ENCODE peak calls at places on chromosome 9, in seven cellular contexts. L, O, T, R, A, P and F are unnamed samples.

GRCh38 chr9:85408494-85408893 is 333.3 kb downstream of the AGTPBP1 start:
- DNase-seq in P (no peak), L (no peak), A (peak; percentile 48), R (no peak), T (no peak), O (no peak), F (no peak)

GRCh38 chr9:95018099-95018927 is 291.8 kb downstream of the AOPEP start:
- DNase-seq in A (peak; percentile 89), P (peak; percentile 24), T (peak; percentile 92), L (peak; percentile 65), R (peak; percentile 98), O (no peak), F (no peak)

GRCh38 chr9:4497395-4497794 is 7.1 kb downstream of the SLC1A1 start:
- DNase-seq in L (no peak), R (no peak), O (no peak), A (no peak), P (no peak), T (no peak), F (no peak)

GRCh38 chr9:91954841-91955471 is 4.9 kb upstream of the ROR2 start:
- DNase-seq in A (peak; percentile 53), O (peak; percentile 58), P (peak; percentile 48), T (peak; percentile 79), L (peak; percentile 63), R (peak; percentile 70), F (peak; percentile 39)

GRCh38 chr9:131217321-131218031 is 58.8 kb downstream of the FAM78A start:
- DNase-seq in L (no peak), P (no peak), O (no peak), R (no peak), A (no peak), T (no peak), F (no peak)

GRCh38 chr9:10612649-10613398 is at the start of gene PTPRD:
- DNase-seq in A (peak; percentile 77), O (peak; percentile 86), T (peak; percentile 19), R (peak; percentile 27), L (peak; percentile 40), P (peak; percentile 73), F (peak; percentile 59)

GRCh38 chr9:14868772-14869583 is 41.2 kb downstream of the FREM1 start:
- DNase-seq in P (no peak), O (no peak), T (no peak), A (no peak), R (no peak), L (no peak), F (no peak)

GRCh38 chr9:112839331-112839730 is 51.3 kb downstream of the SLC46A2 start:
- DNase-seq in R (no peak), P (no peak), L (no peak), O (no peak), T (no peak), A (no peak), F (no peak)

GRCh38 chr9:3879731-3880493 is 354.1 kb upstream of the RFX3 start:
- DNase-seq in P (no peak), A (peak; percentile 60), R (no peak), T (no peak), L (no peak), O (no peak), F (no peak)

GRCh38 chr9:137670391-137671195 is 51.8 kb downstream of the EHMT1 start:
- DNase-seq in T (peak; percentile 26), L (no peak), A (no peak), P (no peak), O (no peak), R (peak; percentile 36), F (peak; percentile 22)

GRCh38 chr9:99112750-99113417 is 8.0 kb downstream of the TGFBR1 start:
- DNase-seq in P (no peak), T (no peak), R (no peak), A (no peak), O (peak; percentile 18), L (no peak), F (no peak)

GRCh38 chr9:93064392-93065124 is 6.1 kb downstream of the SUSD3 start:
- DNase-seq in L (no peak), R (no peak), O (peak; percentile 97), A (no peak), T (no peak), P (peak; percentile 93), F (no peak)

GRCh38 chr9:112174965-112175795 is at the start of gene SUSD1:
- DNase-seq in R (no peak), P (peak; percentile 78), A (no peak), O (no peak), L (no peak), T (peak; percentile 51), F (peak; percentile 42)

GRCh38 chr9:121122450-121123032 is 47.8 kb downstream of the CNTRL start:
- DNase-seq in O (no peak), A (no peak), T (peak; percentile 2), P (no peak), L (no peak), R (peak; percentile 25), F (no peak)

GRCh38 chr9:14315754-14316573 is 2.0 kb upstream of the NFIB start:
- DNase-seq in O (no peak), R (peak; percentile 74), T (peak; percentile 49), A (peak; percentile 40), P (peak; percentile 20), L (peak; percentile 48), F (no peak)

GRCh38 chr9:114894801-114895433 is 35.5 kb downstream of the TNFSF8 start:
- DNase-seq in P (no peak), T (peak; percentile 98), L (peak; percentile 60), O (no peak), A (peak; percentile 82), R (peak; percentile 99), F (no peak)

GRCh38 chr9:4839470-4839912 is 46.7 kb downstream of the RCL1 start:
- DNase-seq in P (no peak), A (no peak), T (peak; percentile 18), R (peak; percentile 69), L (no peak), O (no peak), F (no peak)

GRCh38 chr9:115673599-115673998 is 480.0 kb upstream of the PAPPA start:
- DNase-seq in A (no peak), P (no peak), T (peak; percentile 59), O (no peak), L (no peak), R (peak; percentile 85), F (no peak)

DNA sequence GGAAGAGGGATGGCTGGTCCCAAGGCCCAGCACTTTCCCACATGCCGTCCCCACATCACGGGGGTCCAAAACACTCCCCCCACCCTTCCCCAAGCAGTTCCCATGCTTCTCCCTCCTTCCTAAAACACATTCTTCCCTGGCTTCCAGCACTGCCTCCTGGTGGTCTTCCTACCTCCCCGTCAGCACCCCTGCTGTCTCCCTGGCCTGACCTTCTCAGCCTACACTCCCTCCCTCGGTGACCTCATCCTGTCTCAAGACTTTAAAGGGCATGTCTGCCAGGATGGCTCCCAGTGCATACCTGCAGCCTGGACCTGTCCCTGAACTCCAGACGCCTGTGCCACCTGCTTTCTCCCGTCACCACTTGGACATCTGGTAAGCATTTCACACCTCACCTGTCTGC is 4.3 kb upstream of the NCS1 start:
- DNase-seq in R (no peak), A (no peak), T (no peak), O (no peak), L (no peak), P (no peak), F (no peak)
- TF ChIP-seq CTCF in R (no peak), A (no peak), T (peak; percentile 2), O (no peak), L (no peak), P (no peak), F (no peak)

GRCh38 chr9:77177143-77177893 is at the start of gene VPS13A:
- DNase-seq in A (peak; percentile 91), R (peak; percentile 89), P (peak; percentile 94), T (peak; percentile 97), L (peak; percentile 84), O (peak; percentile 94), F (peak; percentile 93)
- TF ChIP-seq CTCF in A (peak; percentile 28), R (no peak), P (peak; percentile 41), T (peak; percentile 11), L (peak; percentile 19), O (peak; percentile 32), F (peak; percentile 40)

GRCh38 chr9:100445161-100445902 is 18.4 kb downstream of the MSANTD3 start:
- DNase-seq in A (no peak), T (no peak), O (peak; percentile 63), R (no peak), L (no peak), P (no peak), F (no peak)
- TF ChIP-seq CTCF in A (no peak), T (no peak), O (peak; percentile 42), R (no peak), L (peak; percentile 16), P (peak; percentile 19), F (no peak)

DNA sequence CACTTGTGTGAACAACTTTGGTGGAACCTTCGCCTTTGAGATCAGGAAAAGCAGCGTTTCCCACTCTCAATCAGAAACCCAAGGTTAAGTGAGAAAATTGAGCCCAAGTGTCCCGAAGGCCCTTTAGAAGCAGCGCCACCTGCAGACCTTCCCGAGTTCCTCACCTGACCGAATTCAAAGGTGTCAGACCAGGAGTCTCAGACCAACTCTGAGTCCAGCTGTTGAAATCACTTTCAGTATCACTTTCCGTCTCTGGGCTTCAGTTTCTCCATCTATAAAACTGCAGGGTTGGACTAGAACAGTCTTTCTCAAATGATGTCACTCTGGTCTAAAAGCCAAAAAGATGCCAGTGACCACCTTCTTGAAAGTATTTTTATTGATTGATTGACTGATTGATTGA is 31.7 kb upstream of the GRHPR start:
- DNase-seq in A (peak; percentile 17), O (peak; percentile 95), T (no peak), R (peak; percentile 10), L (no peak), P (peak; percentile 75), F (no peak)
- TF ChIP-seq CTCF in A (peak; percentile 51), O (peak; percentile 82), T (no peak), R (peak; percentile 20), L (peak; percentile 22), P (peak; percentile 78), F (peak; percentile 54)

DNA sequence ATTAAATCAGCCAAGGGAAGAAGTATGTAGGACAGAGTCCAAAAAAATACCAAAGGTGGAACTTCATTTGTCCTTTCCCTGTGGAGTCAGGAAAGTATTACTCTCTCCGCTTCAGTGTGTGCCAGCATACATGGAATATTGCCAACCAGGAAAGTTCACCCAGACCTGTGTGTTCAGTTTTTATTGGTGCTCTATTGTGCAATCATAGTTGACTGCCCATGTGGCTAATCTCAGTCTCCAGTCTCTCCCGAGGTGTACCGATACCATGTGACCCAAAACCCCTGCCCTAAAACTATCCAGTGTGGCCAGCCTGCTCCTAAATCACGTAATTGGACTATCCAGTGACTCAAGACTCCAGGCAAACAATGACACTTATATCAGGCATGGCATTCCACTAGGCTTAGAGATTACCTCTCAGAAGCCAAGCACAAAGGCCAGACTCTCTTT is 38.8 kb downstream of the NFX1 start:
- DNase-seq in R (peak; percentile 92), P (no peak), O (no peak), L (peak; percentile 81), T (peak; percentile 91), A (peak; percentile 98), F (no peak)
- TF ChIP-seq CTCF in R (no peak), P (no peak), O (no peak), L (no peak), T (no peak), A (no peak), F (no peak)

DNA sequence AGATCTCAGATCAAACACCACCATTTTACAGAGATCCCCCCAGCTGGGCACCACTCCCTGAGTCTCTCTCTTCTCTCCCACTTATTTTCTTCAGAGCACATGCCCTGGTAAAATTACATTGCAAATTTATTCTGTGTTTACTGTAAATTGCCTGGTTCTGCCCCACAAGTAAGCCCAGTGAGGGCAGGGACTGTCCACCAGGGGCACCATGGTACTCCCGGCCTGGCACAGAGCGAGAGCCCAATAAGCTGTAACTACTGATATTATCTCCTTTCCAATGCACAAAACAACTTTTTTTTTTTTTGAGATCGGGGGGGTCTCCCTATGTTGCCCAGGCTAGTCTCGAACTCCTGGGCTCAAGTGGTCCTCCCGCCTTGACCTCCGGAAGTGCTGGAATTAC is 123.0 kb downstream of the PAX5 start:
- DNase-seq in O (no peak), T (no peak), R (no peak), A (no peak), P (no peak), L (no peak), F (no peak)
- TF ChIP-seq CTCF in O (peak; percentile 7), T (no peak), R (no peak), A (no peak), P (no peak), L (no peak), F (no peak)